ENCODE peak calls at places on chromosomes 5 and 9, in nine cellular contexts. C is CD4-positive, alpha-beta memory T cell; I is GM13977; U is astrocyte of the spinal cord; R is esophagus muscularis mucosa; P is stimulated activated CD4-positive, alpha-beta T cell treated with anti-CD3 and anti-CD28 coated beads, Interleukin-2, amount 100 ng/mL, for 24 hours; N is NCI-H460; H is activated naive CD4-positive, alpha-beta T cell treated with anti-CD3 and anti-CD28 coated beads, Interleukin-2, amount 10 ng/mL, durations not matched to agents 7 days and 5 days; T is RCC 7860. O is an unnamed sample.

GRCh38 chr5:107431998-107432397 is 238.7 kb downstream of the EFNA5 start:
- DNase-seq in C (no peak), I (no peak), U (peak), R (no peak), P (no peak), N (no peak), H (no peak), T (no peak), O (peak)

GRCh38 chr5:55344392-55344992 is 36.7 kb downstream of the MTREX start:
- DNase-seq in C (peak), I (no peak), U (peak), R (no peak), P (peak), N (peak), H (peak), T (peak), O (peak)

GRCh38 chr9:88041447-88041846 is 67.1 kb upstream of the CDK20 start:
- DNase-seq in C (no peak), I (no peak), U (no peak), R (no peak), P (no peak), N (no peak), H (no peak), T (no peak), O (no peak)

GRCh38 chr9:87434341-87434740 is 63.3 kb upstream of the DAPK1 start:
- DNase-seq in C (no peak), I (no peak), U (no peak), R (no peak), P (no peak), N (no peak), H (no peak), T (no peak), O (no peak)

GRCh38 chr5:57094753-57095683 is 78.8 kb upstream of the GPBP1 start:
- DNase-seq in C (no peak), I (no peak), U (no peak), R (no peak), P (peak), N (no peak), H (peak), T (no peak), O (peak)

GRCh38 chr5:172283020-172283861 is at the start of gene UBTD2:
- DNase-seq in C (peak), I (peak), U (peak), R (peak), P (peak), N (peak), H (peak), T (peak), O (peak)

GRCh38 chr5:73596705-73597328 is 29.2 kb upstream of the ARHGEF28 start:
- DNase-seq in C (no peak), I (no peak), U (peak), R (no peak), P (no peak), N (peak), H (peak), T (no peak), O (peak)

GRCh38 chr5:52893105-52893504 is 96.0 kb upstream of the ITGA2 start:
- DNase-seq in C (no peak), I (no peak), U (peak), R (no peak), P (no peak), N (no peak), H (no peak), T (no peak), O (peak)

GRCh38 chr5:138583984-138584637 is 8.9 kb upstream of the HSPA9 start:
- DNase-seq in C (no peak), I (no peak), U (no peak), R (no peak), P (no peak), N (no peak), H (no peak), T (no peak), O (no peak)

GRCh38 chr9:136604823-136605525 is 57.7 kb upstream of the EGFL7 start:
- DNase-seq in C (no peak), I (no peak), U (no peak), R (no peak), P (no peak), N (no peak), H (no peak), T (no peak), O (no peak)

GRCh38 chr5:25066239-25066638 is 421.5 kb upstream of the CDH10 start:
- DNase-seq in C (no peak), I (no peak), U (no peak), R (no peak), P (no peak), N (no peak), H (no peak), T (no peak), O (no peak)

GRCh38 chr9:96140401-96141180 is 161.4 kb downstream of the HSD17B3 start:
- DNase-seq in C (no peak), I (no peak), U (no peak), R (no peak), P (no peak), N (no peak), H (no peak), T (no peak), O (no peak)

GRCh38 chr5:163321511-163321910 is 115.9 kb upstream of the CCNG1 start:
- DNase-seq in C (no peak), I (no peak), U (no peak), R (no peak), P (no peak), N (no peak), H (no peak), T (no peak), O (no peak)

GRCh38 chr5:173733831-173734491 is 117.5 kb upstream of the BOD1 start:
- DNase-seq in C (no peak), I (peak), U (no peak), R (no peak), P (no peak), N (no peak), H (no peak), T (no peak), O (no peak)

GRCh38 chr5:63125862-63126261 is 547.2 kb downstream of the LRRC70 start:
- DNase-seq in C (no peak), I (no peak), U (peak), R (no peak), P (peak), N (peak), H (no peak), T (peak), O (peak)

GRCh38 chr5:107950774-107951173 is 280.0 kb upstream of the EFNA5 start:
- DNase-seq in C (no peak), I (no peak), U (no peak), R (no peak), P (no peak), N (no peak), H (no peak), T (no peak), O (no peak)

GRCh38 chr9:88303785-88304495 is 84.3 kb upstream of the SPIN1 start:
- DNase-seq in C (no peak), I (peak), U (peak), R (no peak), P (peak), N (no peak), H (peak), T (peak), O (no peak)

GRCh38 chr9:113590991-113591898 is 127.7 kb downstream of the RGS3 start:
- DNase-seq in C (peak), I (peak), U (peak), R (peak), P (peak), N (peak), H (peak), T (peak), O (no peak)

GRCh38 chr9:85536076-85536475 is 205.7 kb downstream of the AGTPBP1 start:
- DNase-seq in C (no peak), I (no peak), U (peak), R (no peak), P (no peak), N (no peak), H (no peak), T (no peak), O (peak)

GRCh38 chr5:6632324-6632930 is 417 bp downstream of the NSUN2 start:
- DNase-seq in C (no peak), I (no peak), U (peak), R (no peak), P (peak), N (peak), H (no peak), T (no peak), O (peak)

GRCh38 chr9:131107760-131108159 is 11.4 kb downstream of the AIF1L start:
- DNase-seq in C (no peak), I (no peak), U (no peak), R (no peak), P (no peak), N (no peak), H (no peak), T (no peak), O (no peak)

GRCh38 chr9:79580065-79580464 is 8.3 kb downstream of the TLE4 start:
- DNase-seq in C (no peak), I (no peak), U (no peak), R (no peak), P (no peak), N (no peak), H (no peak), T (no peak), O (no peak)

GRCh38 chr5:68547621-68548020 is 332.1 kb downstream of the PIK3R1 start:
- DNase-seq in C (no peak), I (no peak), U (no peak), R (no peak), P (no peak), N (no peak), H (no peak), T (peak), O (no peak)

O was measured in dermis microvascular lymphatic vessel endothelial cell.